ENCODE peak calls at places on chromosomes 3 and 15, in four cellular contexts. W, C, Y and L are unnamed samples. For H3K4me1, the result is how much of the 10 kb centered on the place peaks cover.

GRCh38 chr3:53495518-53496501 is 1.4 kb downstream of the CACNA1D start:
- DNase-seq in W (no peak), C (peak), Y (no peak), L (peak)

GRCh38 chr3:108602935-108603294 is 13.4 kb downstream of the DZIP3 start:
- DNase-seq in C (no peak), W (no peak), Y (no peak), L (no peak)

GRCh38 chr3:127043731-127044510 is 61.0 kb downstream of the PLXNA1 start:
- DNase-seq in C (peak), W (no peak), Y (no peak), L (no peak)

GRCh38 chr3:175383813-175384212 is 524.7 kb downstream of the NAALADL2 start:
- DNase-seq in W (no peak), Y (no peak), C (no peak), L (no peak)

GRCh38 chr3:157626817-157627216 is 123.6 kb upstream of the VEPH1 start:
- DNase-seq in W (no peak), C (no peak), Y (no peak), L (no peak)

GRCh38 chr15:91866371-91866905 is 12.9 kb downstream of the SLCO3A1 start:
- DNase-seq in C (no peak), Y (no peak), W (no peak), L (no peak)

GRCh38 chr3:11721114-11721440 is 77.4 kb upstream of the VGLL4 start:
- DNase-seq in W (no peak), C (no peak), Y (no peak), L (no peak)

GRCh38 chr15:94856267-94856854 is 625.0 kb downstream of the MCTP2 start:
- DNase-seq in W (no peak), Y (no peak), C (no peak), L (no peak)

GRCh38 chr15:68407141-68407885 is 24.6 kb downstream of the ITGA11 start:
- DNase-seq in C (peak), Y (no peak), W (no peak), L (peak)

GRCh38 chr3:160698806-160699205 is 21.8 kb downstream of the ARL14 start:
- DNase-seq in Y (no peak), C (no peak), W (no peak), L (no peak)

GRCh38 chr3:194043516-194043915 is 92.4 kb upstream of the HES1 start:
- DNase-seq in W (no peak), Y (no peak), C (no peak), L (no peak)

GRCh38 chr15:74394090-74394846 is 26.8 kb upstream of the CYP11A1 start:
- DNase-seq in C (no peak), W (no peak), Y (no peak), L (no peak)

GRCh38 chr15:57235865-57236264 is 140.4 kb upstream of the CGNL1 start:
- DNase-seq in C (no peak), W (no peak), Y (no peak), L (no peak)

GRCh38 chr15:35089556-35089955 is 4.5 kb upstream of the NANOGP8 start:
- DNase-seq in C (no peak), Y (no peak), W (no peak), L (no peak)

GRCh38 chr3:30347679-30348216 is 258.7 kb upstream of the TGFBR2 start:
- DNase-seq in Y (no peak), W (no peak), C (no peak), L (no peak)

GRCh38 chr15:59256538-59256937 is 49.9 kb downstream of the LDHAL6B start:
- DNase-seq in W (peak), C (no peak), Y (no peak), L (no peak)

GRCh38 chr3:172051310-172051956 is 12.1 kb downstream of the FNDC3B start:
- DNase-seq in C (no peak), W (no peak), Y (no peak), L (no peak)

GRCh38 chr15:39462691-39463090 is 118.2 kb upstream of the THBS1 start:
- DNase-seq in W (no peak), C (no peak), Y (no peak), L (no peak)

GRCh38 chr3:39189648-39190269 is 2.6 kb downstream of the XIRP1 start:
- DNase-seq in W (peak), Y (peak), C (peak), L (peak)

GRCh38 chr15:39411102-39411989 is 169.5 kb upstream of the THBS1 start:
- DNase-seq in W (no peak), C (no peak), Y (no peak), L (no peak)

GRCh38 chr3:177836671-177837070 is 639.4 kb upstream of the TBL1XR1 start:
- DNase-seq in Y (no peak), W (no peak), C (no peak), L (no peak)

GRCh38 chr3:118945834-118946233 is 88.8 kb downstream of the IGSF11 start:
- DNase-seq in C (no peak), W (no peak), Y (no peak), L (no peak)
- H3K4me1 ChIP-seq in C (under half), W (under half), Y (under half), L (under half)

GRCh38 chr3:15470261-15470660 is 42.9 kb downstream of the EAF1 start:
- DNase-seq in Y (no peak), C (no peak), W (peak), L (no peak)
- TF ChIP-seq CTCF in Y (no peak), C (no peak), W (no peak), L (no peak)

DNA sequence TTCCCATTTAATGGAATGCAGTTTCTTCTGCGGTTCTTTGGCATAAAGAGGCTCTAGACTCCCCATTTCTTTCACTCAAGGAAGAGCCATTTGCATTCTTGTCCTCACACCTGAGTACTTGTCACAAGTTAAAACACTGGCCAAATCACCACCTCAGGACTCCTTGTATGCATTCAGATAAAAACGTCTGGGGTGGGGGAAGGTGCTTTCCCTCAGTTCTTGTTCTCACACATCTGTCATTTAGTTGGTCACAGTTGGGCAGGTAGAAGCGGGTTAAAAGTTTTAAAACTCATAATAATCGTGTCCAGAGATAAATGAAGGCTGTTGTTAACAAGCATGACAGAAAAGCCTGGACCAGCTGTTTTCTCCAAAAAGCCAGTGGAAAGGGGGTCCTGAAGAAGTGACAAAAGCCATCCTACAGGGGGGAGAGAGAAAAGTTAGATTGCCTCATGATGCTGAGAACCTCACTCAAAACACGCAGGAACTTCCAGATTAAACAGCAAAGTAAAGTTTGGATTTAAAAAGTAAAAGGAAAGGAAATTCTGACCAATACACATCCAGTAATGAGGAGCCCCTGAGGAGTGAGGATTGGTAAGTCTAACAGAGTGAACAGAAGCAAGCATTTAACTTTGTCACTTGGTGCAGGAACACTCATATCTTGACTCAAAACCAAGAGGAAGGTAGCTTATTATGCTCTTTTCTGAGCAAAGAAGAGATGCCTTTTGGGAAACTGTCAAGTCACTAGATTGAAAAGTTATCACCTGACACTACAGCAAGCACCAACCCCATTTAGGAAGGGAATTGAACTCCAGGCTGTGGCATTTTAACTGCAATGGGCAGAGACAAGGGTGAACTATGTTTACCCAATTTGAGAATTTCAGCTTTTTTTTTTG is 2.8 kb downstream of the BCL2L10 start:
- DNase-seq in C (no peak), Y (no peak), W (no peak), L (no peak)
- TF ChIP-seq POLR2A in C (no peak), Y (no peak), W (no peak), L (no peak)

GRCh38 chr3:122962149-122962548 is 65.4 kb downstream of the SEMA5B start:
- DNase-seq in C (no peak), Y (no peak), W (no peak), L (no peak)
- H3K4me1 ChIP-seq in C (under half), Y (under half), W (under half), L (under half)

GRCh38 chr3:40971191-40972168 is 227.8 kb upstream of the CTNNB1 start:
- DNase-seq in Y (peak), W (peak), C (peak), L (peak)
- TF ChIP-seq CTCF in Y (no peak), W (no peak), C (no peak), L (peak)

GRCh38 chr3:72150634-72151412 is 365.9 kb upstream of the PROK2 start:
- DNase-seq in W (no peak), Y (no peak), C (no peak), L (no peak)
- TF ChIP-seq POLR2A in W (no peak), Y (no peak), C (no peak), L (no peak)

GRCh38 chr3:46873521-46873920 is 4.0 kb upstream of the PTH1R start:
- DNase-seq in W (no peak), Y (no peak), C (no peak), L (no peak)

GRCh38 chr3:46870651-46871050 is 6.9 kb upstream of the PTH1R start:
- DNase-seq in C (no peak), Y (no peak), W (no peak), L (no peak)

GRCh38 chr3:46868948-46869347 is 5.7 kb upstream of the MYL3 start:
- DNase-seq in Y (no peak), C (no peak), W (no peak), L (no peak)

GRCh38 chr3:46869440-46869839 is 6.2 kb upstream of the MYL3 start:
- DNase-seq in C (no peak), W (no peak), Y (no peak), L (no peak)

DNA sequence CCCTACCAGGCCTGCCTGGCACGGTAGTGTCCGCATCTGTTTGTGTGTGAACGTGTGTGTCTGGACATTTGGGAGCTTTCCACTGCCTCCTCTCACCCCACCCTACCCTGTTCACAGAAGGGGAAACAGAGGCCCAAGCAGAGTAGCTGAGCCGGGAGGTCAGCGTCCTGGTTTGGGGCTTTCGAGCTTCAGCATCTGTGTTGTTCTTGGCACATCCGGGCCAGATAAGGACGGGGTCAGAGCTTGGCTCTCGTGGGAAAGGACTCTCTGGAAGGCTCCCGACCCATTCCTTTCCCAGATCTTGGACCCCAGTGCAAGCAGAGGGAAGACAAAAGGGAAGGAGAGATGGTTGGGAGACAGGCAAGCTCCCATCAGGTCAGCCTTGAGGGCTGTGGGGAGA is 6.3 kb upstream of the PTH1R start:
- DNase-seq in C (no peak), W (no peak), Y (no peak), L (no peak)
- H3K4me1 ChIP-seq in C (under half), W (under half), Y (under half), L (under half)

GRCh38 chr15:89417206-89417725 is 79.1 kb downstream of the RHCG start:
- DNase-seq in Y (no peak), W (no peak), C (no peak), L (no peak)

GRCh38 chr15:89423981-89424380 is 72.4 kb downstream of the RHCG start:
- DNase-seq in C (no peak), W (no peak), Y (no peak), L (no peak)

GRCh38 chr15:89416339-89417183 is 79.8 kb downstream of the RHCG start:
- DNase-seq in C (no peak), Y (peak), W (peak), L (peak)

GRCh38 chr15:89419370-89419984 is 76.9 kb downstream of the RHCG start:
- DNase-seq in W (peak), C (no peak), Y (no peak), L (peak)

DNA sequence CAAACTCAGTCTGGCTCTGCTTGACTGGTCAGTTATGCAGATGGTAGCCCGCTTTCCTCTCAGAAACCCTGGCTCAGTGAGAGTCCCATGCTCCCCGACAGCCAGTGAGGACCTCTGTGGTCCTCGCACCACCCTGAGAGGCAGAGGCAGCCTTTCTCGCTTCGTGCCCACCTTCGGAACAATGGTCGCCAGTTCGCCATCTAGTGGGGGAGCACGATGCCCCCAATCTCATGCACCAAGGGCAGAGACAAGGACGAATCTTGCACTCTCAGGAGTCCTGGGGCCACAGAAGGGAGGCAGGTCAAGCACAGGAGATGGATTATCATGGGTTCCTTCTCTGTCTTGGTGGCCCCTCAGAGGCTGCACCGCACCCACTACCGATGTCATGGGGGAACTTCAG is 75.2 kb downstream of the RHCG start:
- DNase-seq in Y (no peak), W (no peak), C (no peak), L (no peak)
- TF ChIP-seq CTCF in Y (no peak), W (no peak), C (no peak), L (no peak)

GRCh38 chr3:166731701-166732100 is 648.4 kb downstream of the ZBBX start:
- DNase-seq in W (no peak), C (no peak), Y (no peak), L (no peak)

GRCh38 chr3:166734734-166735133 is 645.4 kb downstream of the ZBBX start:
- DNase-seq in W (no peak), C (no peak), Y (no peak), L (no peak)
- TF ChIP-seq POLR2A in W (no peak), C (no peak), Y (no peak), L (no peak)